ENCODE peak calls at places on chromosomes 11 and 22, in four cellular contexts. One of them, this sample, is unnamed.

GRCh38 chr11:121500717-121501116 is 48.0 kb upstream of the SORL1-AS1 start:
- DNase-seq in NAMALWA: no peak
- DNase-seq in left lung: no peak
- DNase-seq in mesendoderm: no peak
- DNase-seq in this sample: no peak

GRCh38 chr11:120139316-120140069 is 1.6 kb upstream of the TRIM29 start:
- DNase-seq in NAMALWA: no peak
- DNase-seq in left lung: no peak
- DNase-seq in mesendoderm: no peak
- DNase-seq in this sample: no peak

GRCh38 chr22:47795477-47796127 is 1033.2 kb downstream of the TBC1D22A start:
- DNase-seq in NAMALWA: no peak
- DNase-seq in left lung: no peak
- DNase-seq in mesendoderm: peak; percentile 48
- DNase-seq in this sample: peak; percentile 15

GRCh38 chr11:110119317-110119716 is 26.1 kb downstream of the ZC3H12C start:
- DNase-seq in NAMALWA: no peak
- DNase-seq in left lung: no peak
- DNase-seq in mesendoderm: no peak
- DNase-seq in this sample: no peak

GRCh38 chr11:12214751-12215150 is 104.4 kb downstream of the MICAL2 start:
- DNase-seq in NAMALWA: no peak
- DNase-seq in left lung: no peak
- DNase-seq in mesendoderm: no peak
- DNase-seq in this sample: no peak

GRCh38 chr11:128830290-128830813 is 36.7 kb downstream of the KCNJ1 start:
- DNase-seq in NAMALWA: no peak
- DNase-seq in left lung: no peak
- DNase-seq in mesendoderm: no peak
- DNase-seq in this sample: no peak

GRCh38 chr11:79013509-79013908 is 427.3 kb downstream of the TENM4 start:
- DNase-seq in NAMALWA: no peak
- DNase-seq in left lung: no peak
- DNase-seq in mesendoderm: no peak
- DNase-seq in this sample: no peak

GRCh38 chr11:58429273-58429672 is 1.4 kb upstream of the OR5B2 start:
- DNase-seq in NAMALWA: no peak
- DNase-seq in left lung: no peak
- DNase-seq in mesendoderm: no peak
- DNase-seq in this sample: no peak

GRCh38 chr22:46869848-46870441 is 107.5 kb downstream of the TBC1D22A start:
- DNase-seq in NAMALWA: no peak
- DNase-seq in left lung: no peak
- DNase-seq in mesendoderm: no peak
- DNase-seq in this sample: no peak

GRCh38 chr22:49586244-49586748 is 241.4 kb downstream of the BRD1 start:
- DNase-seq in NAMALWA: no peak
- DNase-seq in left lung: no peak
- DNase-seq in mesendoderm: peak; percentile 17
- DNase-seq in this sample: no peak

GRCh38 chr11:29319231-29319630 is 697.6 kb downstream of the KCNA4 start:
- DNase-seq in NAMALWA: no peak
- DNase-seq in left lung: no peak
- DNase-seq in mesendoderm: no peak
- DNase-seq in this sample: no peak

GRCh38 chr22:46977656-46978343 is 215.3 kb downstream of the TBC1D22A start:
- DNase-seq in NAMALWA: no peak
- DNase-seq in left lung: no peak
- DNase-seq in mesendoderm: no peak
- DNase-seq in this sample: no peak

GRCh38 chr11:79264284-79264683 is 176.5 kb downstream of the TENM4 start:
- DNase-seq in NAMALWA: no peak
- DNase-seq in left lung: no peak
- DNase-seq in mesendoderm: no peak
- DNase-seq in this sample: no peak

GRCh38 chr22:17120281-17120680 is 879 bp downstream of the TMEM121B start:
- DNase-seq in NAMALWA: no peak
- DNase-seq in left lung: peak; percentile 88
- DNase-seq in mesendoderm: peak; percentile 90
- DNase-seq in this sample: peak; percentile 95

GRCh38 chr11:75562836-75563484 is 907 bp downstream of the SERPINH1 start:
- DNase-seq in NAMALWA: no peak
- DNase-seq in left lung: peak; percentile 71
- DNase-seq in mesendoderm: peak; percentile 97
- DNase-seq in this sample: peak; percentile 95

GRCh38 chr11:100403817-100404216 is 283.3 kb upstream of the ARHGAP42 start:
- DNase-seq in NAMALWA: no peak
- DNase-seq in left lung: no peak
- DNase-seq in mesendoderm: peak; percentile 96
- DNase-seq in this sample: peak; percentile 42

GRCh38 chr11:77474509-77475070 is 696 bp upstream of the PAK1 start:
- DNase-seq in NAMALWA: no peak
- DNase-seq in left lung: no peak
- DNase-seq in mesendoderm: no peak
- DNase-seq in this sample: no peak

GRCh38 chr11:35579557-35580396 is 38.5 kb upstream of the FJX1 start:
- DNase-seq in NAMALWA: no peak
- DNase-seq in left lung: no peak
- DNase-seq in mesendoderm: peak; percentile 59
- DNase-seq in this sample: no peak

GRCh38 chr22:36036167-36036624 is 7.6 kb upstream of the RBFOX2 start:
- DNase-seq in NAMALWA: no peak
- DNase-seq in left lung: no peak
- DNase-seq in mesendoderm: no peak
- DNase-seq in this sample: no peak

GRCh38 chr11:92240946-92241345 is 16.3 kb downstream of the FAT3 start:
- DNase-seq in NAMALWA: no peak
- DNase-seq in left lung: no peak
- DNase-seq in mesendoderm: peak; percentile 70
- DNase-seq in this sample: peak; percentile 72

GRCh38 chr22:44608606-44609226 is 93.3 kb upstream of the PRR5 start:
- DNase-seq in NAMALWA: no peak
- DNase-seq in left lung: peak; percentile 46
- DNase-seq in mesendoderm: no peak
- DNase-seq in this sample: no peak

GRCh38 chr11:71170619-71171018 is 81.8 kb downstream of the SHANK2 start:
- DNase-seq in NAMALWA: no peak
- DNase-seq in left lung: no peak
- DNase-seq in mesendoderm: peak; percentile 24
- DNase-seq in this sample: no peak

GRCh38 chr11:88179966-88180629 is 4.9 kb upstream of the RAB38 start:
- DNase-seq in NAMALWA: no peak
- DNase-seq in left lung: no peak
- DNase-seq in mesendoderm: no peak
- DNase-seq in this sample: no peak

GRCh38 chr11:75275581-75275980 is 35.0 kb downstream of the TPBGL start:
- DNase-seq in NAMALWA: peak; percentile 66
- DNase-seq in left lung: no peak
- DNase-seq in mesendoderm: peak; percentile 48
- DNase-seq in this sample: no peak

GRCh38 chr22:20131593-20131855 is at the start of gene ZDHHC8:
- DNase-seq in NAMALWA: no peak
- DNase-seq in left lung: no peak
- DNase-seq in mesendoderm: no peak
- DNase-seq in this sample: no peak

GRCh38 chr22:17258015-17258827 is 39.0 kb upstream of the ADA2 start:
- DNase-seq in NAMALWA: peak; percentile 93
- DNase-seq in left lung: no peak
- DNase-seq in mesendoderm: peak; percentile 93
- DNase-seq in this sample: peak; percentile 88

GRCh38 chr11:90809581-90809980 is 586.7 kb upstream of the CHORDC1 start:
- DNase-seq in NAMALWA: no peak
- DNase-seq in left lung: peak; percentile 30
- DNase-seq in mesendoderm: no peak
- DNase-seq in this sample: no peak

GRCh38 chr22:41596776-41597634 is 7.4 kb upstream of the PMM1 start:
- DNase-seq in NAMALWA: peak; percentile 53
- DNase-seq in left lung: peak; percentile 83
- DNase-seq in mesendoderm: peak; percentile 59
- DNase-seq in this sample: peak; percentile 69

GRCh38 chr11:30586251-30587144 is at the start of gene MPPED2:
- DNase-seq in NAMALWA: no peak
- DNase-seq in left lung: peak; percentile 55
- DNase-seq in mesendoderm: peak; percentile 85
- DNase-seq in this sample: peak; percentile 87

GRCh38 chr11:126169291-126169690 is 42.2 kb downstream of the RPUSD4 start:
- DNase-seq in NAMALWA: no peak
- DNase-seq in left lung: no peak
- DNase-seq in mesendoderm: no peak
- DNase-seq in this sample: no peak

GRCh38 chr11:9941991-9942390 is 278.1 kb downstream of the SWAP70 start:
- DNase-seq in NAMALWA: no peak
- DNase-seq in left lung: no peak
- DNase-seq in mesendoderm: no peak
- DNase-seq in this sample: no peak

GRCh38 chr11:26028294-26028954 is 303.5 kb upstream of the ANO3 start:
- DNase-seq in NAMALWA: no peak
- DNase-seq in left lung: no peak
- DNase-seq in mesendoderm: peak; percentile 13
- DNase-seq in this sample: no peak

GRCh38 chr11:20647976-20648565 is 21.3 kb upstream of the NELL1 start:
- DNase-seq in NAMALWA: peak; percentile 66
- DNase-seq in left lung: no peak
- DNase-seq in mesendoderm: peak; percentile 60
- DNase-seq in this sample: peak; percentile 63

GRCh38 chr11:11458523-11458922 is 105.5 kb upstream of the CSNK2A3 start:
- DNase-seq in NAMALWA: no peak
- DNase-seq in left lung: no peak
- DNase-seq in mesendoderm: no peak
- DNase-seq in this sample: no peak

GRCh38 chr11:130150790-130151189 is 8.8 kb upstream of the ST14 start:
- DNase-seq in NAMALWA: no peak
- DNase-seq in left lung: no peak
- DNase-seq in mesendoderm: no peak
- DNase-seq in this sample: no peak

GRCh38 chr11:10954184-10954583 is 96.3 kb upstream of the ZBED5 start:
- DNase-seq in NAMALWA: no peak
- DNase-seq in left lung: no peak
- DNase-seq in mesendoderm: no peak
- DNase-seq in this sample: no peak

This sample was measured in neural progenitor cell.